ENCODE peak calls at places on chromosomes 7 and 10, in six cellular contexts. P, C, S, Y, X and D are unnamed samples.

GRCh38 chr7:155193716-155194115 is 104.0 kb upstream of the INSIG1 start:
- DNase-seq in P (no peak), S (no peak), X (no peak), C (no peak), Y (no peak), D (no peak)

GRCh38 chr7:110568932-110569331 is 522.0 kb upstream of the LRRN3 start:
- DNase-seq in C (no peak), X (no peak), P (no peak), S (no peak), Y (no peak), D (no peak)

GRCh38 chr7:40175725-40176510 is 41.1 kb downstream of the SUGCT start:
- DNase-seq in S (no peak), P (no peak), Y (no peak), X (no peak), C (no peak), D (no peak)

GRCh38 chr7:23117841-23118240 is 12.3 kb downstream of the KLHL7 start:
- DNase-seq in P (no peak), Y (no peak), X (no peak), S (no peak), C (no peak), D (no peak)

GRCh38 chr10:110006358-110007170 is 1.2 kb upstream of the ADD3 start:
- DNase-seq in C (peak), S (no peak), X (peak), Y (peak), P (no peak), D (peak)

GRCh38 chr10:59358576-59358975 is 3.8 kb downstream of the FAM13C start:
- DNase-seq in P (no peak), X (no peak), S (no peak), Y (no peak), C (no peak), D (no peak)

GRCh38 chr7:35401217-35401879 is 147.4 kb upstream of the TBX20 start:
- DNase-seq in S (no peak), P (no peak), X (no peak), C (no peak), Y (no peak), D (no peak)

GRCh38 chr10:35572583-35572982 is 32.6 kb upstream of the GJD4 start:
- DNase-seq in X (no peak), P (no peak), C (no peak), S (no peak), Y (no peak), D (no peak)

GRCh38 chr10:31317652-31318381 is 1.2 kb upstream of the ZEB1 start:
- DNase-seq in C (no peak), P (no peak), Y (no peak), S (peak), X (no peak), D (no peak)

GRCh38 chr10:127410030-127410429 is 139.1 kb upstream of the NPS start:
- DNase-seq in Y (no peak), P (no peak), C (no peak), S (no peak), X (no peak), D (no peak)

GRCh38 chr10:47277352-47278151 is 22.4 kb upstream of the GDF10 start:
- DNase-seq in C (no peak), P (no peak), X (no peak), S (no peak), Y (no peak), D (peak)

GRCh38 chr10:88150338-88150737 is 286.9 kb downstream of the PTEN start:
- DNase-seq in Y (no peak), P (no peak), C (peak), S (no peak), X (no peak), D (no peak)

GRCh38 chr7:89027781-89028180 is 232.2 kb upstream of the TEX47 start:
- DNase-seq in S (no peak), P (no peak), Y (no peak), X (no peak), C (peak), D (no peak)

GRCh38 chr10:132689721-132690360 is 96.1 kb downstream of the NKX6-2 start:
- DNase-seq in S (no peak), C (no peak), P (no peak), X (no peak), Y (no peak), D (no peak)

GRCh38 chr10:77989081-77989724 is 40.1 kb downstream of the POLR3A start:
- DNase-seq in C (no peak), Y (peak), X (no peak), P (no peak), S (no peak), D (no peak)

GRCh38 chr10:127813290-127813689 is 76.3 kb downstream of the FOXI2 start:
- DNase-seq in P (no peak), S (no peak), X (no peak), Y (no peak), C (no peak), D (no peak)

GRCh38 chr10:120253131-120253530 is 203.9 kb upstream of the PLPP4 start:
- DNase-seq in C (no peak), X (no peak), P (no peak), Y (no peak), S (no peak), D (no peak)

GRCh38 chr10:1957057-1957456 is 219.7 kb upstream of the ADARB2 start:
- DNase-seq in X (no peak), S (no peak), C (no peak), Y (no peak), P (no peak), D (no peak)

GRCh38 chr10:126425473-126426065 is 37.3 kb upstream of the ADAM12 start:
- DNase-seq in P (no peak), C (no peak), X (no peak), Y (no peak), S (no peak), D (no peak)

GRCh38 chr7:46197833-46198540 is 276.9 kb upstream of the IGFBP3 start:
- DNase-seq in C (no peak), P (no peak), Y (no peak), S (no peak), X (no peak), D (no peak)

GRCh38 chr7:64628192-64628591 is 37.7 kb upstream of the ZNF107 start:
- DNase-seq in P (no peak), S (no peak), C (no peak), Y (no peak), X (no peak), D (no peak)

GRCh38 chr7:46511442-46512215 is 590.6 kb upstream of the IGFBP3 start:
- DNase-seq in Y (no peak), C (no peak), X (no peak), S (no peak), P (no peak), D (no peak)

GRCh38 chr7:104341545-104341944 is 13.1 kb downstream of the LHFPL3 start:
- DNase-seq in C (peak), X (peak), P (peak), Y (no peak), S (no peak), D (no peak)

GRCh38 chr10:5563991-5564536 is 39.3 kb downstream of the CALML3 start:
- DNase-seq in P (no peak), S (no peak), Y (peak), X (no peak), C (no peak), D (no peak)

GRCh38 chr10:73905256-73906018 is 5.5 kb upstream of the PLAU start:
- DNase-seq in X (no peak), C (no peak), Y (no peak), P (no peak), S (no peak), D (no peak)

GRCh38 chr10:61993676-61994401 is 92.3 kb downstream of the ARID5B start:
- DNase-seq in Y (no peak), S (no peak), C (no peak), X (no peak), P (no peak), D (no peak)

GRCh38 chr7:48742046-48742445 is 182.3 kb upstream of the CDC14C start:
- DNase-seq in P (no peak), S (no peak), C (no peak), Y (no peak), X (no peak), D (no peak)

GRCh38 chr10:31644931-31645633 is 283.5 kb downstream of the ARHGAP12 start:
- DNase-seq in Y (no peak), S (no peak), C (no peak), P (no peak), X (no peak), D (no peak)

GRCh38 chr7:107966701-107967100 is 36.3 kb downstream of the LAMB1 start:
- DNase-seq in Y (no peak), C (peak), X (no peak), P (no peak), S (no peak), D (no peak)

GRCh38 chr7:111982804-111983203 is 223.4 kb downstream of the DOCK4 start:
- DNase-seq in C (no peak), X (no peak), Y (no peak), P (no peak), S (no peak), D (no peak)

GRCh38 chr7:10460474-10460873 is 513.2 kb upstream of the PHF14 start:
- DNase-seq in X (no peak), S (no peak), C (no peak), P (no peak), Y (no peak), D (no peak)

GRCh38 chr7:148941598-148942280 is 57.6 kb upstream of the EZH2 start:
- DNase-seq in X (peak), C (peak), Y (peak), P (peak), S (peak), D (no peak)

GRCh38 chr7:79555571-79555970 is 102.1 kb upstream of the MAGI2 start:
- DNase-seq in C (no peak), P (no peak), S (no peak), X (no peak), Y (no peak), D (no peak)

GRCh38 chr7:35596061-35596460 is 98.9 kb downstream of the HERPUD2 start:
- DNase-seq in P (no peak), S (no peak), C (no peak), Y (no peak), X (no peak), D (no peak)

GRCh38 chr7:47233996-47234395 is 347.9 kb downstream of the TNS3 start:
- DNase-seq in X (no peak), C (no peak), S (no peak), Y (no peak), P (no peak), D (no peak)

GRCh38 chr10:29946953-29947700 is 112.3 kb downstream of the JCAD start:
- DNase-seq in S (no peak), C (peak), P (no peak), Y (peak), X (no peak), D (no peak)

GRCh38 chr10:123995461-123996131 is 97.8 kb downstream of the CHST15 start:
- DNase-seq in X (peak), C (peak), P (peak), S (no peak), Y (peak), D (peak)

GRCh38 chr10:49679480-49679893 is at the start of gene C10orf53:
- DNase-seq in X (peak), S (no peak), Y (no peak), C (no peak), P (no peak), D (peak)
- H3K4me3 ChIP-seq in X (peak), S (no peak), Y (no peak), C (no peak), P (no peak), D (no peak)

DNA sequence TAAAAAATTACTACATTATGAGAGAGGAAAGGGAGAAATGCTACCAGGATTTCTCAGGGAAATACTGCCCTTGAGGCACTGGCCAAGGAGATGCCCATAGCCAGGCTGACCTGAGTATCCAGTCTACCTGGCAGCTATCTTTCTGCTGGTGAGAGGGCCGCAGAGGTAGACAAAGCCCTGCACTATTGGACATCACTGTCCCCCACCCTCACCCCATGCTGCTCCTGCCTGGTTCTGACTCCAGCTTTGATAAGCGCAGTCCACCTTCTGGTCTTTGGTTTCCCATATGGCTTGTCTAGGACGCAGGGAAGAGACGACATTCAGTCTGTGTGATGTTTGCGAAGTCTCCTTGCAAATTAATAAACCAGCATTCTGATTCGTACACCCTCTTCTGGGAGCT is 3.7 kb downstream of the ITPRIP start:
- DNase-seq in X (no peak), C (no peak), Y (no peak), P (no peak), S (no peak), D (peak)
- H3K4me3 ChIP-seq in X (no peak), C (no peak), Y (no peak), P (no peak), S (no peak), D (no peak)

DNA sequence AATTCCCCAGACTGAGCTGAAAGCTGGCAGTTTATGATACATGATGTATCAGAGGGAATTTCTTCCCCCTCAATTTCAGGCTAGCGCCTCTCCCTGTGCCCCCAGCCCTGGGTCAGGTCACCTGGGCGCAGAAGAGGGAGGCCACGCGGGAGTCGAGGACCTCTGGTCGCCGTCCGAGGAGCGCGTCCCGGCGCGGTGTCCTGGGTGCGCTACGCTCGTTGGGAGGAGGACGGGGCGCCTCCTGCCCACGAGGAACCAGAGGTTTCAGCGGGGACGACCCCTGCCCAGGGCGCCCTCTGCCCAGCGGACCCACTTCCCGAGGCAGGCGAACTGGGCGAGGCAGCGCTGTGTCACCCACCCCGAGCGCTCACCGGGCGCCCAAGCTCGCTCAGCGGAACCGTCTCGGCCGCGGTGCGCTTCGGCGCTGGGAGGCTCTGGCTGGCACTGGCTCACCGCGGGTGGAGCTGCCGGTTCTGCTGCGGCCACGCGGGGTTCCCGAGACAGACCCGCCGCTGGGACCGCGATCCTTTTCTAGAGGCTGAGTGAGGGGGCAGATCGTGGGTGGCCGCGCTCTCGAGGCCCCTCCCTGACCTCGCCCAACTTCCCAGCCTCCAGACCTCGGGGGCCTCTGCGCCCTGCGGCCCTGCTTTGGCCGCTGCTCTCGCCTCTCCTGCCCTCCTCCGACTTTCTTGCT is at the start of gene FAM237B:
- DNase-seq in Y (no peak), P (no peak), X (peak), S (no peak), C (peak), D (no peak)
- H3K4me3 ChIP-seq in Y (no peak), P (no peak), X (peak), S (no peak), C (peak), D (no peak)

GRCh38 chr7:74291535-74291934 is 2.3 kb downstream of the CLIP2 start:
- DNase-seq in C (no peak), S (no peak), P (no peak), X (no peak), Y (no peak), D (no peak)
- H3K4me3 ChIP-seq in C (no peak), S (no peak), P (peak), X (no peak), Y (no peak), D (no peak)

GRCh38 chr10:93568105-93568390 is 1.6 kb downstream of the FFAR4 start:
- DNase-seq in S (no peak), C (no peak), Y (no peak), P (no peak), X (peak), D (no peak)
- H3K4me3 ChIP-seq in S (no peak), C (no peak), Y (no peak), P (no peak), X (no peak), D (no peak)

GRCh38 chr10:21315321-21316220 is 209.9 kb downstream of the SKIDA1 start:
- DNase-seq in P (peak), Y (peak), X (peak), C (peak), S (no peak), D (no peak)

GRCh38 chr10:21317902-21318301 is 207.6 kb downstream of the SKIDA1 start:
- DNase-seq in C (no peak), S (no peak), X (no peak), P (no peak), Y (no peak), D (no peak)

GRCh38 chr10:21313691-21314090 is 211.8 kb downstream of the SKIDA1 start:
- DNase-seq in P (no peak), Y (no peak), X (no peak), C (no peak), S (no peak), D (no peak)

GRCh38 chr10:21314234-21314633 is 211.2 kb downstream of the SKIDA1 start:
- DNase-seq in Y (no peak), X (no peak), P (no peak), S (no peak), C (no peak), D (no peak)

GRCh38 chr10:21314906-21315305 is 210.6 kb downstream of the SKIDA1 start:
- DNase-seq in Y (no peak), S (no peak), X (no peak), C (no peak), P (no peak), D (no peak)
- H3K4me3 ChIP-seq in Y (no peak), S (no peak), X (no peak), C (no peak), P (no peak), D (no peak)

DNA sequence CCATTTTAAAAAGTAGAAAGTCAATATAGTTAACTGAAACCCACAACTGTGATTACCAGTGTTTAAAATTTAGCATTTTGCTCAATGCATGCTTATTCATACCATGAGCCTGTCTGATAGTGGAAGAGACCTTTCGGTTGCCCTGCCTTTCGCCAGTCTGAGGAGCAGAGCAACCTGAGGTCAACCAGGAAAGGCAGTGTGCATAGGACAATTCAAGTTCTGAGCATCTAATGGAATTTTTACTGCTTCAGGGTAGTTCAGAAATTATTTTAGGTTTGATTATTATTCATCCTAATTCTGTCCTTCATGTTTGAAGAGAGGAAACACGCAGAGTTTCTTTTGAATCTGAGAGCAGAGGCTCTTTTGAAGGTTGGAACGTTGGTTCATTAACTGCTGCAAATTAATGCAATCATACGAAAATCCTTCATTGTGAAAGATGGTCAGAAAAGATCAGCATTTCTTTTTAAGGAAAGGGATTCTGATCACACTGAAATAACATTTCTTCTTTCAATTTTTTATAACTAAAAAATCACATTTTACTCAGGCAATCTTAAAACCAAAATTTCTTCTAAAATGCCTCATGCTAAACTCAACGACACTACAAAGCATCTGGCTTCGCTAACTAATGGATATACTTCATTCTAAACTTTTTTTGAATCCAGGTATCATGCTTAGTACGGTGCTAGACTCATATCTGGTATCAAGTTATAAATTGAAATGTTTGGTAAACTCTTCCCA is 100.6 kb downstream of the CUBN start:
- DNase-seq in S (no peak), Y (no peak), C (no peak), X (no peak), P (no peak), D (no peak)
- H3K4me3 ChIP-seq in S (peak), Y (no peak), C (no peak), X (no peak), P (no peak), D (no peak)